ENCODE peak calls at places on chromosomes 2 and 18, in five cellular contexts. One of them, this sample, is unnamed. For H3K4me1, the result is how much of the 10 kb centered on the place peaks cover.

GRCh38 chr2:205358351-205358815 is 323.9 kb upstream of the NRP2 start:
- DNase-seq in pancreas: no peak
- DNase-seq in cardiac muscle cell: peak
- DNase-seq in hepatocyte: no peak
- DNase-seq in heart left ventricle: no peak
- DNase-seq in this sample: no peak

GRCh38 chr2:36700311-36700710 is 3.8 kb downstream of the VIT start:
- DNase-seq in hepatocyte: no peak
- DNase-seq in pancreas: no peak
- DNase-seq in heart left ventricle: no peak
- DNase-seq in cardiac muscle cell: no peak
- DNase-seq in this sample: no peak

GRCh38 chr18:59057969-59058368 is 81.7 kb upstream of the SEC11C start:
- DNase-seq in heart left ventricle: no peak
- DNase-seq in pancreas: no peak
- DNase-seq in hepatocyte: no peak
- DNase-seq in cardiac muscle cell: peak
- DNase-seq in this sample: no peak

GRCh38 chr2:127437056-127437455 is 18.8 kb downstream of the PROC start:
- DNase-seq in pancreas: no peak
- DNase-seq in hepatocyte: no peak
- DNase-seq in cardiac muscle cell: no peak
- DNase-seq in heart left ventricle: no peak
- DNase-seq in this sample: no peak

GRCh38 chr18:36942264-36942663 is 113.3 kb downstream of the KIAA1328 start:
- DNase-seq in pancreas: no peak
- DNase-seq in hepatocyte: peak
- DNase-seq in cardiac muscle cell: peak
- DNase-seq in heart left ventricle: no peak
- DNase-seq in this sample: no peak

GRCh38 chr2:44807344-44808025 is 134.0 kb upstream of the SIX3 start:
- DNase-seq in hepatocyte: no peak
- DNase-seq in cardiac muscle cell: no peak
- DNase-seq in pancreas: no peak
- DNase-seq in heart left ventricle: no peak
- DNase-seq in this sample: no peak

GRCh38 chr2:168699834-168700417 is 102.5 kb upstream of the NOSTRIN start:
- DNase-seq in heart left ventricle: peak
- DNase-seq in cardiac muscle cell: peak
- DNase-seq in pancreas: peak
- DNase-seq in hepatocyte: peak
- DNase-seq in this sample: no peak

GRCh38 chr2:180385601-180386201 is 378.6 kb upstream of the CWC22 start:
- DNase-seq in heart left ventricle: no peak
- DNase-seq in pancreas: no peak
- DNase-seq in hepatocyte: peak
- DNase-seq in cardiac muscle cell: peak
- DNase-seq in this sample: no peak

GRCh38 chr2:154623819-154624218 is 74.7 kb upstream of the KCNJ3 start:
- DNase-seq in hepatocyte: peak
- DNase-seq in pancreas: peak
- DNase-seq in cardiac muscle cell: peak
- DNase-seq in heart left ventricle: peak
- DNase-seq in this sample: no peak

GRCh38 chr2:20634430-20635095 is 16.3 kb downstream of the HS1BP3 start:
- DNase-seq in pancreas: no peak
- DNase-seq in heart left ventricle: no peak
- DNase-seq in hepatocyte: no peak
- DNase-seq in cardiac muscle cell: peak
- DNase-seq in this sample: no peak

GRCh38 chr18:36808681-36809080 is 20.1 kb downstream of the TPGS2 start:
- DNase-seq in pancreas: no peak
- DNase-seq in hepatocyte: no peak
- DNase-seq in heart left ventricle: no peak
- DNase-seq in cardiac muscle cell: peak
- DNase-seq in this sample: no peak

GRCh38 chr2:54589038-54589339 is 132.9 kb downstream of the SPTBN1 start:
- DNase-seq in heart left ventricle: no peak
- DNase-seq in pancreas: no peak
- DNase-seq in hepatocyte: no peak
- DNase-seq in cardiac muscle cell: no peak
- DNase-seq in this sample: no peak

GRCh38 chr2:72367530-72368225 is 220.0 kb upstream of the CYP26B1 start:
- DNase-seq in heart left ventricle: peak
- DNase-seq in cardiac muscle cell: peak
- DNase-seq in pancreas: peak
- DNase-seq in hepatocyte: peak
- DNase-seq in this sample: peak

GRCh38 chr18:75173125-75173432 is 35.9 kb downstream of the PTGR3 start:
- DNase-seq in pancreas: no peak
- DNase-seq in hepatocyte: peak
- DNase-seq in cardiac muscle cell: peak
- DNase-seq in heart left ventricle: no peak
- DNase-seq in this sample: no peak

GRCh38 chr2:240566203-240567136 is 1.8 kb upstream of the RNPEPL1 start:
- DNase-seq in pancreas: peak
- DNase-seq in heart left ventricle: peak
- DNase-seq in hepatocyte: peak
- DNase-seq in cardiac muscle cell: peak
- DNase-seq in this sample: peak

GRCh38 chr18:78031589-78031988 is 781.9 kb downstream of the GALR1 start:
- DNase-seq in hepatocyte: no peak
- DNase-seq in cardiac muscle cell: no peak
- DNase-seq in pancreas: no peak
- DNase-seq in heart left ventricle: no peak
- DNase-seq in this sample: no peak

GRCh38 chr18:76348267-76349066 is 146.6 kb downstream of the ZNF516 start:
- DNase-seq in cardiac muscle cell: no peak
- DNase-seq in heart left ventricle: no peak
- DNase-seq in hepatocyte: no peak
- DNase-seq in pancreas: peak
- DNase-seq in this sample: no peak

GRCh38 chr18:2657788-2658458 is 2.4 kb downstream of the SMCHD1 start:
- DNase-seq in hepatocyte: peak
- DNase-seq in heart left ventricle: no peak
- DNase-seq in pancreas: no peak
- DNase-seq in cardiac muscle cell: peak
- DNase-seq in this sample: no peak

GRCh38 chr18:73235491-73235890 is 367.7 kb upstream of the NETO1 start:
- DNase-seq in pancreas: no peak
- DNase-seq in hepatocyte: peak
- DNase-seq in cardiac muscle cell: no peak
- DNase-seq in heart left ventricle: no peak
- DNase-seq in this sample: peak

GRCh38 chr2:208250401-208250800 is 4.5 kb downstream of the IDH1 start:
- DNase-seq in heart left ventricle: no peak
- DNase-seq in hepatocyte: no peak
- DNase-seq in cardiac muscle cell: peak
- DNase-seq in pancreas: no peak
- DNase-seq in this sample: no peak

GRCh38 chr2:85433511-85434089 is 15.1 kb downstream of the SH2D6 start:
- DNase-seq in cardiac muscle cell: peak
- DNase-seq in heart left ventricle: peak
- DNase-seq in pancreas: peak
- DNase-seq in hepatocyte: peak
- DNase-seq in this sample: peak

GRCh38 chr2:240424341-240425235 is 10.9 kb upstream of the GPC1 start:
- DNase-seq in heart left ventricle: peak
- DNase-seq in cardiac muscle cell: no peak
- DNase-seq in hepatocyte: no peak
- DNase-seq in pancreas: peak
- DNase-seq in this sample: peak

DNA sequence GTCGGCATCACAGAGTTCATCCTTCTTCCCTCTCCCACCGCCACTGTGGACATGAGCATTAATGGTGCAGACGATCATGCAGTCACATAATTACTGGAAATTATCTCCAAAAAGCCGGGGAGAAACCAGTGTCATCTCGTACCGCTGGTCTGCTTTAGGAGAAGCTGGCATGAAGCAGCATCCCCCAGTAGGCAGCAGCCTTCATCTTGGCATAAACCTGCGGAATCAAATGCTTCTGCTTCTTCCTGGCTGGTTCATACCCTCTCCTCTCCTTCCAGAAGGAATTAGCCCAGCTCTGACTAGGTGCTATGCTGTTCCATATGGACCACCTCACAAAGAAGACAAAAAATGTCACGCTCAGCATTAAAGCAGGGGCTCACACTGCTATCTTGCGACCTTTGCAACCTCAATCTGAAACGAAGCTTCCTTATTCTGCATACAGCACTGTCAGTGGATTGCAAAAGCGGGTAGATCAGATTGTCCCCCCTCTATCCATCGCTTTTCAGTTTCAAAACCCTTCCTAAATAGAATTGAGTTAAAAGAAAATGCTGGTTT is 211.9 kb upstream of the ZNF521 start:
- DNase-seq in hepatocyte: no peak
- DNase-seq in pancreas: no peak
- DNase-seq in cardiac muscle cell: no peak
- DNase-seq in heart left ventricle: no peak
- DNase-seq in this sample: no peak
- TF ChIP-seq CTCF in hepatocyte: no peak
- TF ChIP-seq CTCF in pancreas: no peak
- TF ChIP-seq CTCF in cardiac muscle cell: no peak
- TF ChIP-seq CTCF in heart left ventricle: no peak
- TF ChIP-seq CTCF in this sample: no peak

GRCh38 chr2:233092446-233093438 is 32.6 kb downstream of the INPP5D start:
- DNase-seq in cardiac muscle cell: no peak
- DNase-seq in hepatocyte: no peak
- DNase-seq in pancreas: no peak
- DNase-seq in heart left ventricle: no peak
- DNase-seq in this sample: no peak
- H3K27ac ChIP-seq in cardiac muscle cell: no peak
- H3K27ac ChIP-seq in hepatocyte: no peak
- H3K27ac ChIP-seq in pancreas: no peak
- H3K27ac ChIP-seq in heart left ventricle: no peak
- H3K27ac ChIP-seq in this sample: no peak

DNA sequence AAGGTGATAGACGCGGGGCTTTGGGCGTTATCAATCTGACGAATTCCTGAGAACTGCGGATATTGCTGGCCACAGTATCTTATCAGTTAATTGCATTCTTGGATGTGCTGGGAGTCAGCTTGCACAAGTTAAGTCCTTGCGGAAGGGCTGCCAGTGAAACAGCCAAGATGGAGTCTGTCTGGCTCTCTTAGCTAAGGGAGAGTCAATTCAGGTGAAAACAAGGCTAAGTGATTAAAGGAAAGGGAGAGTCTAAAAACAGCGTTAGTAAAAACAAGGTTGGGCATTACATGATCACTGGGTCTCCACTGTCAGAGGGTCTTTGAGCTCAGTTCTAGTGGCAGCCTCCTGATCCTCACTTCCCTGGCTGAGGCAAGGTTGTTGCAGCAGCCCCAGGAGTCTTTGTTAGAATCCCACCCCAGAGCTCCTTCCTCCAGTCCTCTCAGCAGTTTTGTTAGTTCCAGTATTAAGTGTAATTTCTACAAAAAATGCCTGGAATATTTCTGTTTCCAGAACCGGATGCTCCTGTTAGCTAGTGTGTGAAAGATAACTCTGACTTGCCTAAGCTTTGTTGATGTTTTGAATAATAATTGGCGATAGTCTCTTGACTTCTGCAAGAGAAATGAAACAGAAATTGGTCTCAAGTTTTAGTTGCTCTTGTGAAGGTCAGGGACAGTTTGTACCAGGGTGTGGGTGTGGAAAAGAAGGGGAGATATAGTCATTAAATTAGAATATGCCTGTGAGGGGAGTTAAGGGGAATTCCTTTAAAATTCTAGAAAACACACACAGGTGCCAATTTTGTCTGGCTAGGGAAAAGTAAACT is 10.6 kb downstream of the CFLAR start:
- DNase-seq in hepatocyte: no peak
- DNase-seq in cardiac muscle cell: peak
- DNase-seq in heart left ventricle: no peak
- DNase-seq in pancreas: no peak
- DNase-seq in this sample: no peak
- H3K4me1 ChIP-seq in hepatocyte: under half
- H3K4me1 ChIP-seq in cardiac muscle cell: under half
- H3K4me1 ChIP-seq in heart left ventricle: under half
- H3K4me1 ChIP-seq in pancreas: half or more
- H3K4me1 ChIP-seq in this sample: half or more

DNA sequence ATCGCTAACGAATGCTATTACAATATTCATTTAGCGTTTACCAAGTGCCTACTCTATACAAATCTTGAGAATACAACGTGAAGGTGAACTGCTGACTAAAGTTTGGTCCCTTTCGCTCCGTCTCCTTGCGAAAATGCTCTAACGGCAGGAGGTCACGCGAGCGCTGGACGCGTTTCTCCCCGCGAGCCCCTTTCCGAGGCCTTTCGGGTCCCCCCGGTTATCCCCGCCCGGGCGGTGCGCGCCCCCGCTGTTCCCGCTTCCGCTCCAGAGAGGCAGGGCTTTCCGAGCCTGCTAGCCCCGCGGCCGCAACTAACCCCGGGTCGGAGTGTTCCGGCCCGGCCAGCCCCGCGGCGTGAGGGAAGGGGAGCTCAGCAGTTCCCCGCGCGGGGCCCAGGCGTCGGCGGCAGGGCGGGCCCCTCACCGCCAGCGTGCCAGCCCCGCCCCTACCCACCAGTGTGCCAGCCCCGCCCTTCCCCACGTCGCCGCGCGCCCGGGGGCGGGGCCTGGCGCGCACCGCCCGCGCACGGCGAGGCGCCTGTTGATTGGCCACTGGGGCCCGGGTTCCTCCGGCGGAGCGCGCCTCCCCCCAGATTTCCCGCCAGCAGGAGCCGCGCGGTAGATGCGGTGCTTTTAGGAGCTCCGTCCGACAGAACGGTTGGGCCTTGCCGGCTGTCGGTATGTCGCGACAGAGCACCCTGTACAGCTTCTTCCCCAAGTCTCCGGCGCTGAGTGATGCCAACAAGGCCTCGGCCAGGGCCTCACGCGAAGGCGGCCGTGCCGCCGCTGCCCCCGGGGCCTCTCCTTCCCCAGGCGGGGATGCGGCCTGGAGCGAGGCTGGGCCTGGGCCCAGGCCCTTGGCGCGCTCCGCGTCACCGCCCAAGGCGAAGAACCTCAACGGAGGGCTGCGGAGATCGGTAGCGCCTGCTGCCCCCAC is at the start of gene MSH6:
- DNase-seq in pancreas: peak
- DNase-seq in cardiac muscle cell: peak
- DNase-seq in heart left ventricle: peak
- DNase-seq in hepatocyte: peak
- DNase-seq in this sample: peak
- TF ChIP-seq CTCF in pancreas: no peak
- TF ChIP-seq CTCF in cardiac muscle cell: no peak
- TF ChIP-seq CTCF in heart left ventricle: no peak
- TF ChIP-seq CTCF in hepatocyte: no peak
- TF ChIP-seq CTCF in this sample: no peak

This sample was measured in RWPE2.